ENCODE peak calls at places on chromosomes 5 and 9, in six cellular contexts. T, K, C, N, Z and V are unnamed samples.
A peak's percentile ranks its signal among the peaks of the same experiment; 100 is the strongest.

GRCh38 chr9:131525643-131526565 is 5.2 kb downstream of the UCK1 start:
- DNase-seq in N (no peak), C (no peak), Z (peak; percentile 52), K (no peak), T (no peak), V (no peak)

GRCh38 chr5:118060833-118061232 is 927.5 kb downstream of the DTWD2 start:
- DNase-seq in N (no peak), C (no peak), K (no peak), T (no peak), Z (no peak), V (no peak)

GRCh38 chr9:116383956-116384355 is 230.4 kb downstream of the PAPPA start:
- DNase-seq in T (no peak), K (no peak), Z (no peak), C (no peak), N (no peak), V (no peak)

GRCh38 chr5:91032125-91032524 is 351.0 kb downstream of the ARRDC3 start:
- DNase-seq in N (no peak), Z (no peak), K (no peak), C (no peak), T (no peak), V (no peak)

GRCh38 chr5:87195616-87196015 is 72.1 kb upstream of the RASA1 start:
- DNase-seq in N (no peak), T (no peak), K (no peak), Z (peak; percentile 21), C (no peak), V (no peak)

GRCh38 chr5:39714036-39714698 is 289.4 kb upstream of the DAB2 start:
- DNase-seq in T (no peak), K (peak; percentile 16), C (no peak), Z (peak; percentile 21), N (peak; percentile 17), V (peak; percentile 55)

GRCh38 chr5:115838885-115839518 is 2.4 kb downstream of the ATG12 start:
- DNase-seq in T (no peak), K (no peak), N (no peak), C (no peak), Z (no peak), V (no peak)

GRCh38 chr5:7745882-7746735 is 104.8 kb downstream of the CFAP90 start:
- DNase-seq in N (peak; percentile 86), C (peak; percentile 5), Z (no peak), T (peak; percentile 58), K (peak; percentile 29), V (peak; percentile 53)

GRCh38 chr5:106521701-106522100 is 1149.0 kb downstream of the EFNA5 start:
- DNase-seq in Z (no peak), N (no peak), T (no peak), C (no peak), K (no peak), V (no peak)

GRCh38 chr5:179902763-179903158 is 4.9 kb downstream of the TBC1D9B start:
- DNase-seq in T (no peak), N (no peak), C (peak; percentile 49), Z (peak; percentile 3), K (no peak), V (no peak)

GRCh38 chr5:163432527-163432926 is 4.9 kb upstream of the CCNG1 start:
- DNase-seq in N (no peak), K (no peak), C (no peak), Z (no peak), T (no peak), V (no peak)

GRCh38 chr9:15426019-15426418 is 3.3 kb downstream of the SNAPC3 start:
- DNase-seq in N (no peak), T (no peak), C (no peak), Z (no peak), K (no peak), V (no peak)

GRCh38 chr5:24854350-24854749 is 209.6 kb upstream of the CDH10 start:
- DNase-seq in N (no peak), C (no peak), Z (no peak), T (no peak), K (no peak), V (no peak)

GRCh38 chr5:143121135-143121474 is 282.4 kb downstream of the NR3C1 start:
- DNase-seq in N (no peak), C (no peak), K (no peak), Z (no peak), T (no peak), V (no peak)

GRCh38 chr9:79154806-79155205 is 417.0 kb upstream of the TLE4 start:
- DNase-seq in C (no peak), K (no peak), Z (no peak), T (no peak), N (no peak), V (no peak)

GRCh38 chr5:140345919-140346347 is 470 bp downstream of the HBEGF start:
- DNase-seq in K (no peak), C (peak; percentile 92), Z (peak; percentile 94), N (peak; percentile 55), T (peak; percentile 57), V (peak; percentile 46)

GRCh38 chr5:126965061-126965475 is 65.3 kb downstream of the MARCHF3 start:
- DNase-seq in T (no peak), Z (no peak), N (no peak), K (peak; percentile 82), C (no peak), V (no peak)

GRCh38 chr5:98977723-98978122 is 48.9 kb upstream of the CHD1 start:
- DNase-seq in Z (no peak), N (no peak), T (no peak), K (no peak), C (no peak), V (no peak)

GRCh38 chr9:94726495-94727191 is at the start of gene AOPEP:
- DNase-seq in C (peak; percentile 100), N (peak; percentile 99), T (peak; percentile 99), Z (peak; percentile 99), K (peak; percentile 61), V (peak; percentile 99)

GRCh38 chr9:29212590-29213373 is 1639.5 kb upstream of the C9orf72 start:
- DNase-seq in T (no peak), N (peak; percentile 58), K (no peak), C (peak; percentile 68), Z (no peak), V (peak; percentile 48)

GRCh38 chr9:4334439-4334838 is 34.6 kb upstream of the GLIS3 start:
- DNase-seq in C (no peak), Z (no peak), K (no peak), N (no peak), T (no peak), V (no peak)

GRCh38 chr9:126503333-126504085 is 110.2 kb upstream of the LMX1B start:
- DNase-seq in T (peak; percentile 40), C (peak; percentile 70), N (peak; percentile 32), Z (peak; percentile 97), K (no peak), V (no peak)

GRCh38 chr5:55675119-55675518 is 37.0 kb downstream of the SLC38A9 start:
- DNase-seq in N (no peak), T (no peak), Z (peak; percentile 65), C (no peak), K (no peak), V (no peak)

GRCh38 chr5:73204733-73205132 is 31.7 kb downstream of the TMEM174 start:
- DNase-seq in Z (no peak), C (no peak), N (no peak), T (no peak), K (no peak), V (no peak)

GRCh38 chr9:93207326-93207814 is 23.4 kb downstream of the WNK2 start:
- DNase-seq in T (no peak), Z (peak; percentile 93), K (peak; percentile 46), N (no peak), C (no peak), V (no peak)

GRCh38 chr9:93587651-93588347 is 11.4 kb downstream of the PHF2 start:
- DNase-seq in C (no peak), Z (no peak), K (no peak), N (no peak), T (peak; percentile 26), V (no peak)

GRCh38 chr5:158013939-158014338 is 155.0 kb upstream of the CLINT1 start:
- DNase-seq in K (no peak), T (no peak), N (peak; percentile 30), Z (peak; percentile 53), C (no peak), V (peak; percentile 42)

GRCh38 chr5:177565046-177565445 is 10.7 kb upstream of the FAM193B start:
- DNase-seq in T (no peak), K (no peak), N (no peak), C (no peak), Z (peak; percentile 11), V (no peak)

GRCh38 chr9:33151007-33151557 is 16.1 kb downstream of the B4GALT1 start:
- DNase-seq in C (no peak), K (peak; percentile 94), T (peak; percentile 45), N (no peak), Z (peak; percentile 89), V (peak; percentile 65)

GRCh38 chr5:174157048-174157447 is 111.5 kb downstream of the NSG2 start:
- DNase-seq in N (no peak), T (no peak), Z (no peak), K (no peak), C (no peak), V (no peak)
- TF ChIP-seq CTCF in N (no peak), T (no peak), Z (no peak), K (no peak), C (no peak), V (no peak)

DNA sequence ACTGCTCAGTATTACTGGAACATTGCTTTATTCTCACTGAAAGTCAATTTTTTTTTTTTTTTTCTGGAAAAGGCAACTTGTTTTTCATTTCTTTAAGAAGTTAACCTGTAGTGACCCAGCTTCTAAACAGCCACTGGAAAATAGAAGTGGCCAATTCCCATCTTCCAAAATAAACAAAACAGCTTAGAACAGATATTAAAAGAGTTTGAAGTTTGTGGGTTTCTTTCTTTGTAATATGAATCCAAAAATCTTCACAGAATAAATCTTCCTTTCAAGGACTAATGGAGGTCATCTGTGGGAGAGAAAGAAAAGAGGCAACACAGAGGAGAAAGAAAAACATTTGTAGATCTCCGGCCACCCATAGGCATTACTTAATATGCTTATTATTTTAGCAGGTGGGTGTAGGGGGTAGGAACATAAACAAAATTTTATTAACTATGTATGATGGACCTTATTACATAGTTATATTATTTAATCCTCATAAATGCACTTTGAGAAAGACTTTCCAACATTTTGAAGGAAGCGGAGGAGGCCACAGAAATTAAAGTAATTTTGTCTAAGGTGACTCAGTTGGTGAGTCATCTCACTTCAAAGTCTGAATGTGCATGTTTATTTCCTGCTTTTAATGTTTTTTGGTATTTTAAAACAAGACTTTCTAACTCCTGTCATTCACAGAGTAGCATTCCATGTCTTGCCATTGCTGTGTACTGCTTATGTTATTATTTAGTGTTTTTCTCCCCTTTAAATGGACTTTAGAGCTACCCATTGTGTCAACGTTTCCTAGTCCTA is 1791.8 kb upstream of the WWC1 start:
- DNase-seq in K (no peak), Z (no peak), C (no peak), T (no peak), N (no peak), V (no peak)
- TF ChIP-seq CTCF in K (no peak), Z (no peak), C (no peak), T (no peak), N (no peak), V (no peak)

DNA sequence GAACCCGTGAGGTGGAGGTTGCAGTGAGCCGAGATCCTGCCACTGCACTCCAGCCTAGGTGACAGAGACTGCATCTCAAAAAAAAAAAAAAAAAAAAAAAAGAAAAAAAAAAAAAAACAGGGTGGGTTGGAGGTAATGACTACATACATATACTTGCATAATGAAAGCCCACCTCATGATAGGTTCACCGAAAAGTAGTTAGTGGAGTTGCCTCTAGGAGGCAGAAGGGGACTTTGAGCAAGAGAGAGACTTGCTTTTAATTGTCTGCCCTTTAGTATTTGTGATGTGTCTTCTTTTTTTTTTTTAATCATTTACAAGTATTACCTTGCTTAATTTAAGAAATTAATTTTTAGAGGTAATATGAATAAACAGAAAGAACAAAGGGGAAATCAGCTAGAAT is 99.8 kb downstream of the PPARGC1B start:
- DNase-seq in C (no peak), T (no peak), Z (no peak), N (no peak), K (no peak), V (no peak)
- TF ChIP-seq CTCF in C (no peak), T (no peak), Z (no peak), N (peak; percentile 38), K (no peak), V (no peak)

GRCh38 chr9:80595192-80595591 is 1023.4 kb downstream of the TLE4 start:
- DNase-seq in K (no peak), C (no peak), T (no peak), Z (no peak), N (no peak), V (no peak)
- TF ChIP-seq CTCF in K (no peak), C (no peak), T (no peak), Z (no peak), N (no peak), V (no peak)